ENCODE peak calls at places on chromosomes 5 and 9, in ten cellular contexts. Y is spleen, X is lower lobe of right lung, J is GM10248, L is sigmoid colon, F is GM12864, C is AG10803, D is left lung, N is upper lobe of left lung, U is nephron progenitor cell. E is an unnamed sample.

GRCh38 chr5:149062371-149063016 is 368 bp downstream of the SH3TC2 start:
- DNase-seq in Y (no peak), X (no peak), J (no peak), L (no peak), F (no peak), C (peak; percentile 79), D (no peak), N (peak; percentile 34), U (no peak), E (no peak)

GRCh38 chr5:1181451-1182359 is 19.7 kb upstream of the SLC6A19 start:
- DNase-seq in Y (no peak), X (peak; percentile 24), J (no peak), L (no peak), F (no peak), C (no peak), D (peak; percentile 57), N (no peak), U (no peak), E (no peak)

GRCh38 chr5:15502208-15502607 is 2.2 kb downstream of the FBXL7 start:
- DNase-seq in Y (no peak), X (no peak), J (no peak), L (no peak), F (no peak), C (peak; percentile 64), D (no peak), N (no peak), U (no peak), E (no peak)

GRCh38 chr5:126579716-126580115 is 15.3 kb downstream of the ALDH7A1 start:
- DNase-seq in Y (no peak), X (no peak), J (no peak), L (no peak), F (no peak), C (no peak), D (no peak), N (no peak), U (no peak), E (no peak)

GRCh38 chr5:119537704-119538103 is 85.4 kb downstream of the HSD17B4 start:
- DNase-seq in Y (no peak), X (no peak), J (peak; percentile 38), L (no peak), F (peak; percentile 74), C (no peak), D (no peak), N (no peak), U (no peak), E (peak; percentile 44)

GRCh38 chr5:138632900-138633489 is 57.8 kb upstream of the HSPA9 start:
- DNase-seq in Y (peak; percentile 81), X (peak; percentile 73), J (peak; percentile 46), L (peak; percentile 80), F (no peak), C (peak; percentile 75), D (no peak), N (peak; percentile 68), U (peak; percentile 52), E (peak; percentile 27)

GRCh38 chr5:172493906-172494305 is 39.6 kb upstream of the SH3PXD2B start:
- DNase-seq in Y (no peak), X (no peak), J (no peak), L (peak; percentile 50), F (no peak), C (no peak), D (no peak), N (no peak), U (no peak), E (no peak)

GRCh38 chr9:132731230-132731629 is 61.0 kb downstream of the GTF3C4 start:
- DNase-seq in Y (no peak), X (no peak), J (no peak), L (no peak), F (no peak), C (no peak), D (no peak), N (peak; percentile 32), U (no peak), E (no peak)

GRCh38 chr9:90995516-90995915 is 193.9 kb downstream of the SYK start:
- DNase-seq in Y (no peak), X (no peak), J (no peak), L (no peak), F (no peak), C (peak; percentile 25), D (no peak), N (no peak), U (no peak), E (no peak)

GRCh38 chr5:150593593-150593992 is 46.9 kb upstream of the SYNPO start:
- DNase-seq in Y (peak; percentile 40), X (no peak), J (no peak), L (no peak), F (no peak), C (no peak), D (no peak), N (no peak), U (no peak), E (no peak)

GRCh38 chr5:115179068-115179958 is 9.6 kb upstream of the TRIM36 start:
- DNase-seq in Y (peak; percentile 72), X (no peak), J (peak; percentile 41), L (no peak), F (no peak), C (no peak), D (peak; percentile 73), N (no peak), U (peak; percentile 61), E (peak; percentile 59)

GRCh38 chr5:11182441-11183080 is 421.5 kb upstream of the DAP start:
- DNase-seq in Y (no peak), X (no peak), J (peak; percentile 31), L (no peak), F (no peak), C (peak; percentile 50), D (no peak), N (no peak), U (peak; percentile 16), E (peak; percentile 40)

GRCh38 chr9:137217276-137218211 is 4.5 kb downstream of the RNF208 start:
- DNase-seq in Y (no peak), X (peak; percentile 85), J (no peak), L (no peak), F (no peak), C (peak; percentile 40), D (peak; percentile 91), N (peak; percentile 83), U (peak; percentile 70), E (no peak)

GRCh38 chr5:147567917-147568598 is 58.2 kb upstream of the DPYSL3 start:
- DNase-seq in Y (no peak), X (no peak), J (no peak), L (no peak), F (no peak), C (peak; percentile 80), D (no peak), N (no peak), U (no peak), E (no peak)

GRCh38 chr5:127875235-127876021 is 172.2 kb downstream of the CCDC192 start:
- DNase-seq in Y (no peak), X (no peak), J (peak; percentile 33), L (no peak), F (peak; percentile 34), C (peak; percentile 12), D (no peak), N (peak; percentile 50), U (peak; percentile 54), E (peak; percentile 39)

DNA sequence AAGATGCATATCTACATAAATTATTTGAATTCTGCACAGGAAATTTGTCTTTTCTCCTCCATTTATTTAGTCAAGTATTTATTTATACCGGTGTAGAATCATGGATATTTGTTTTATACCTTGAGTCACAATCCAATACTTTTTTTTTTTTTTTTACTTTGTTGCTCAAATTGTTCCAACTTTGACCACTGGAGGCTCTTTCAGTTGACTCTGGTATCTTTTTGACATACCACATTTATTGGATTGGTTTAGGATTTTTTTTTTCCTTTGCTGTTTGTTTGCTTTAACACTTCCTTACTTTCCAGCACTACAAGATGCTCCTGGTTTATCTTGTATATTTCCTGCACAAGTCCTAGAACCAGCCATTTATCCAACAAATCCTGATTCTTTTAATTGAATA is 543.1 kb upstream of the RIOK2 start:
- DNase-seq in Y (no peak), X (no peak), J (no peak), L (no peak), F (no peak), C (no peak), D (no peak), N (no peak), U (no peak), E (no peak)
- TF ChIP-seq CTCF in Y (no peak), X (no peak), J (no peak), L (no peak), F (no peak), C (peak; percentile 24), D (no peak), N (no peak), U (no peak), E (no peak)

DNA sequence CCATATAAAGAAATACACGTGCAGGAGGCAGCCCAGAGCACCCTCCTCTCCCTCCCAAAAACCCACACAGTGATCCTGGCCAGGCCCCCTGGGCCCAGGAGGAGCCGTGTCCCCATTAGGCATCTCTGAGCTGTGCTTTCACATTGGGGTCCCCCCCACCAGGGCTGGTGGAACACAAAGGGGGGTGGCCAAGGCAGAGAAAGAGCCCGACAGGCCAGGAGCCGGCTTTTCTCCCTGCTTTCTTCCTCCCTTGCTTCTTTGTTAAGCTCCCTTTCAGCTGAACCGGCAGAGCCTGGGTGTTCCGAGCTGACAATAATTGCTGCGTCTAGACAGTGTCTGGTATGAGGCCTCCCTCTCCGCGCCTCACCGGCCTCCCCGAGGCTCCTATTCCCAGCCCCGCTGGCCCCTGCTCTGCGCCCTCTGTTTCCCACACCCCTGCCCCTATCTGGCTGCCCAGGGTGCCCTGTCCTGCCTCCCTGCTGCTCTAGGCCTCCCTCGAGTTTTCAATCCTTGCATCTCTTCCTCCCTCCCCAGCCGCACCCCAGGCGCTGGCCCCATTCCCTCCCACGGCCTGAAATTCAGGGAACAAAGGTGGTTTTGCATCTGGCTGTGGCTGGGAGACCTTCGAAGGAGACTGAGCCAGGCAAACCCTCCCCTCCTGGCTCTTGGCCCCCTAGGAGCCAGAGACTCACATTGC is 120.6 kb downstream of the C9orf50 start:
- DNase-seq in Y (no peak), X (no peak), J (no peak), L (peak; percentile 76), F (no peak), C (no peak), D (peak; percentile 70), N (no peak), U (peak; percentile 35), E (no peak)
- TF ChIP-seq CTCF in Y (no peak), X (no peak), J (no peak), L (no peak), F (no peak), C (no peak), D (no peak), N (no peak), U (no peak), E (no peak)

GRCh38 chr5:178113841-178114324 is 551 bp downstream of the N4BP3 start:
- DNase-seq in Y (no peak), X (no peak), J (peak; percentile 59), L (no peak), F (no peak), C (no peak), D (peak; percentile 79), N (no peak), U (peak; percentile 43), E (peak; percentile 71)
- TF ChIP-seq CTCF in Y (no peak), X (no peak), J (no peak), L (no peak), F (no peak), C (no peak), D (no peak), N (no peak), U (no peak), E (no peak)

GRCh38 chr5:142769793-142770649 is at the start of gene ARHGAP26:
- DNase-seq in Y (peak; percentile 100), X (peak; percentile 98), J (peak; percentile 96), L (peak; percentile 99), F (peak; percentile 78), C (peak; percentile 94), D (peak; percentile 100), N (peak; percentile 99), U (peak; percentile 96), E (peak; percentile 94)
- TF ChIP-seq CTCF in Y (no peak), X (peak; percentile 37), J (peak; percentile 19), L (no peak), F (peak; percentile 22), C (peak; percentile 20), D (peak; percentile 21), N (no peak), U (no peak), E (peak; percentile 21)

E was measured in GM13977.